ENCODE peak calls at places on chromosomes 1 and 21, in seven cellular contexts. One of them, this sample, is unnamed.

GRCh38 chr1:36386262-36387140 is 777 bp upstream of the STK40 start:
- DNase-seq in effector memory CD8-positive, alpha-beta T cell: peak; percentile 71
- DNase-seq in GM23248: peak; percentile 100
- DNase-seq in cardiac muscle cell: peak; percentile 68
- DNase-seq in Panc1: peak; percentile 98
- DNase-seq in stimulated activated CD4-positive, alpha-beta T cell treated with anti-CD3 and anti-CD28 coated beads, Interleukin-1b, Interleukin-23, amount 100 ng/mL, for 24 hours: peak; percentile 80
- DNase-seq in KBM-7: peak; percentile 96
- DNase-seq in this sample: peak; percentile 77

GRCh38 chr1:938711-939504 is 15.2 kb downstream of the SAMD11 start:
- DNase-seq in cardiac muscle cell: no peak
- DNase-seq in GM23248: no peak
- DNase-seq in Panc1: no peak
- DNase-seq in effector memory CD8-positive, alpha-beta T cell: no peak
- DNase-seq in KBM-7: no peak
- DNase-seq in stimulated activated CD4-positive, alpha-beta T cell treated with anti-CD3 and anti-CD28 coated beads, Interleukin-1b, Interleukin-23, amount 100 ng/mL, for 24 hours: no peak
- DNase-seq in this sample: no peak

GRCh38 chr1:161427733-161428516 is 60.2 kb upstream of the CFAP126 start:
- DNase-seq in KBM-7: no peak
- DNase-seq in effector memory CD8-positive, alpha-beta T cell: peak; percentile 38
- DNase-seq in cardiac muscle cell: no peak
- DNase-seq in GM23248: peak; percentile 43
- DNase-seq in Panc1: peak; percentile 83
- DNase-seq in stimulated activated CD4-positive, alpha-beta T cell treated with anti-CD3 and anti-CD28 coated beads, Interleukin-1b, Interleukin-23, amount 100 ng/mL, for 24 hours: peak; percentile 52
- DNase-seq in this sample: no peak

GRCh38 chr21:46317710-46318463 is 5.8 kb downstream of the C21orf58 start:
- DNase-seq in cardiac muscle cell: no peak
- DNase-seq in KBM-7: no peak
- DNase-seq in GM23248: no peak
- DNase-seq in effector memory CD8-positive, alpha-beta T cell: no peak
- DNase-seq in stimulated activated CD4-positive, alpha-beta T cell treated with anti-CD3 and anti-CD28 coated beads, Interleukin-1b, Interleukin-23, amount 100 ng/mL, for 24 hours: no peak
- DNase-seq in Panc1: no peak
- DNase-seq in this sample: no peak

GRCh38 chr1:159000627-159001026 is 9.1 kb upstream of the IFI16 start:
- DNase-seq in stimulated activated CD4-positive, alpha-beta T cell treated with anti-CD3 and anti-CD28 coated beads, Interleukin-1b, Interleukin-23, amount 100 ng/mL, for 24 hours: no peak
- DNase-seq in Panc1: no peak
- DNase-seq in GM23248: peak; percentile 95
- DNase-seq in effector memory CD8-positive, alpha-beta T cell: no peak
- DNase-seq in cardiac muscle cell: peak; percentile 53
- DNase-seq in KBM-7: peak; percentile 44
- DNase-seq in this sample: no peak

GRCh38 chr1:890661-891060 is 33.1 kb upstream of the SAMD11 start:
- DNase-seq in stimulated activated CD4-positive, alpha-beta T cell treated with anti-CD3 and anti-CD28 coated beads, Interleukin-1b, Interleukin-23, amount 100 ng/mL, for 24 hours: no peak
- DNase-seq in cardiac muscle cell: no peak
- DNase-seq in effector memory CD8-positive, alpha-beta T cell: no peak
- DNase-seq in GM23248: no peak
- DNase-seq in KBM-7: no peak
- DNase-seq in Panc1: no peak
- DNase-seq in this sample: no peak

GRCh38 chr21:41478319-41479177 is 29.4 kb downstream of the TMPRSS2 start:
- DNase-seq in effector memory CD8-positive, alpha-beta T cell: no peak
- DNase-seq in KBM-7: no peak
- DNase-seq in GM23248: no peak
- DNase-seq in stimulated activated CD4-positive, alpha-beta T cell treated with anti-CD3 and anti-CD28 coated beads, Interleukin-1b, Interleukin-23, amount 100 ng/mL, for 24 hours: no peak
- DNase-seq in Panc1: no peak
- DNase-seq in cardiac muscle cell: no peak
- DNase-seq in this sample: no peak

GRCh38 chr1:7633521-7634245 is 137.4 kb upstream of the VAMP3 start:
- DNase-seq in Panc1: no peak
- DNase-seq in GM23248: no peak
- DNase-seq in cardiac muscle cell: no peak
- DNase-seq in KBM-7: no peak
- DNase-seq in effector memory CD8-positive, alpha-beta T cell: no peak
- DNase-seq in stimulated activated CD4-positive, alpha-beta T cell treated with anti-CD3 and anti-CD28 coated beads, Interleukin-1b, Interleukin-23, amount 100 ng/mL, for 24 hours: no peak
- DNase-seq in this sample: no peak

GRCh38 chr1:201153474-201154388 is 543 bp downstream of the TMEM9 start:
- DNase-seq in effector memory CD8-positive, alpha-beta T cell: no peak
- DNase-seq in GM23248: no peak
- DNase-seq in Panc1: no peak
- DNase-seq in cardiac muscle cell: peak; percentile 71
- DNase-seq in KBM-7: peak; percentile 54
- DNase-seq in stimulated activated CD4-positive, alpha-beta T cell treated with anti-CD3 and anti-CD28 coated beads, Interleukin-1b, Interleukin-23, amount 100 ng/mL, for 24 hours: no peak
- DNase-seq in this sample: no peak

GRCh38 chr1:162914601-162915000 is 53.6 kb upstream of the CCDC190 start:
- DNase-seq in GM23248: no peak
- DNase-seq in effector memory CD8-positive, alpha-beta T cell: no peak
- DNase-seq in Panc1: no peak
- DNase-seq in stimulated activated CD4-positive, alpha-beta T cell treated with anti-CD3 and anti-CD28 coated beads, Interleukin-1b, Interleukin-23, amount 100 ng/mL, for 24 hours: no peak
- DNase-seq in cardiac muscle cell: no peak
- DNase-seq in KBM-7: no peak
- DNase-seq in this sample: no peak

GRCh38 chr1:3896396-3897000 is 3.6 kb downstream of the C1orf174 start:
- DNase-seq in effector memory CD8-positive, alpha-beta T cell: no peak
- DNase-seq in GM23248: no peak
- DNase-seq in cardiac muscle cell: no peak
- DNase-seq in KBM-7: no peak
- DNase-seq in Panc1: no peak
- DNase-seq in stimulated activated CD4-positive, alpha-beta T cell treated with anti-CD3 and anti-CD28 coated beads, Interleukin-1b, Interleukin-23, amount 100 ng/mL, for 24 hours: no peak
- DNase-seq in this sample: no peak

GRCh38 chr1:237737448-237737847 is 153.3 kb downstream of the ZP4 start:
- DNase-seq in effector memory CD8-positive, alpha-beta T cell: no peak
- DNase-seq in GM23248: no peak
- DNase-seq in cardiac muscle cell: no peak
- DNase-seq in stimulated activated CD4-positive, alpha-beta T cell treated with anti-CD3 and anti-CD28 coated beads, Interleukin-1b, Interleukin-23, amount 100 ng/mL, for 24 hours: no peak
- DNase-seq in KBM-7: no peak
- DNase-seq in Panc1: no peak
- DNase-seq in this sample: no peak

GRCh38 chr21:27813750-27814149 is 846.9 kb upstream of the ADAMTS5 start:
- DNase-seq in Panc1: no peak
- DNase-seq in KBM-7: no peak
- DNase-seq in cardiac muscle cell: no peak
- DNase-seq in effector memory CD8-positive, alpha-beta T cell: no peak
- DNase-seq in stimulated activated CD4-positive, alpha-beta T cell treated with anti-CD3 and anti-CD28 coated beads, Interleukin-1b, Interleukin-23, amount 100 ng/mL, for 24 hours: no peak
- DNase-seq in GM23248: no peak
- DNase-seq in this sample: peak; percentile 35

GRCh38 chr1:20528221-20528620 is 20.3 kb upstream of the MUL1 start:
- DNase-seq in KBM-7: no peak
- DNase-seq in stimulated activated CD4-positive, alpha-beta T cell treated with anti-CD3 and anti-CD28 coated beads, Interleukin-1b, Interleukin-23, amount 100 ng/mL, for 24 hours: no peak
- DNase-seq in effector memory CD8-positive, alpha-beta T cell: no peak
- DNase-seq in Panc1: no peak
- DNase-seq in cardiac muscle cell: no peak
- DNase-seq in GM23248: no peak
- DNase-seq in this sample: no peak

GRCh38 chr1:156905176-156905575 is 11.7 kb downstream of the PEAR1 start:
- DNase-seq in cardiac muscle cell: no peak
- DNase-seq in stimulated activated CD4-positive, alpha-beta T cell treated with anti-CD3 and anti-CD28 coated beads, Interleukin-1b, Interleukin-23, amount 100 ng/mL, for 24 hours: no peak
- DNase-seq in KBM-7: no peak
- DNase-seq in GM23248: no peak
- DNase-seq in effector memory CD8-positive, alpha-beta T cell: no peak
- DNase-seq in Panc1: no peak
- DNase-seq in this sample: no peak